ENCODE peak calls at places on chromosome 22, in six cellular contexts. P is H1, C is SK-N-SH, T is HepG2, K is GM12878, W is K562. X is an unnamed sample.

GRCh38 chr22:30290318-30290678 is 993 bp upstream of the CASTOR1 start:
- DNase-seq in P (no peak), T (no peak), K (no peak), W (no peak), C (no peak), X (no peak)

GRCh38 chr22:45263790-45264269 is 20.9 kb upstream of the UPK3A start:
- DNase-seq in K (no peak), W (peak; percentile 71), P (no peak), C (peak; percentile 94), T (peak; percentile 75), X (peak; percentile 72)

GRCh38 chr22:44574057-44574456 is 76.0 kb upstream of the RTL6 start:
- DNase-seq in P (no peak), W (no peak), T (no peak), K (no peak), C (no peak), X (no peak)

GRCh38 chr22:38953577-38954413 is 3.6 kb upstream of the APOBEC3A start:
- DNase-seq in K (peak; percentile 85), T (no peak), C (no peak), P (no peak), W (no peak), X (peak; percentile 79)

GRCh38 chr22:17796695-17797094 is 22.4 kb upstream of the BID start:
- DNase-seq in P (no peak), C (no peak), T (no peak), K (no peak), W (no peak), X (no peak)

GRCh38 chr22:46830841-46831240 is 68.4 kb downstream of the TBC1D22A start:
- DNase-seq in W (no peak), T (no peak), C (no peak), P (no peak), K (no peak), X (no peak)

GRCh38 chr22:43230983-43231723 is 44.2 kb upstream of the TTLL12 start:
- DNase-seq in C (peak; percentile 79), P (peak; percentile 66), T (peak; percentile 48), W (peak; percentile 71), K (no peak), X (peak; percentile 64)

GRCh38 chr22:42007922-42008321 is 9.3 kb downstream of the WBP2NL start:
- DNase-seq in T (no peak), C (no peak), P (no peak), W (no peak), K (no peak), X (no peak)

GRCh38 chr22:47144076-47144765 is 381.8 kb downstream of the TBC1D22A start:
- DNase-seq in K (no peak), T (no peak), C (no peak), W (no peak), P (no peak), X (no peak)

GRCh38 chr22:27663031-27663367 is 138.6 kb downstream of the MN1 start:
- DNase-seq in C (no peak), K (no peak), P (no peak), T (no peak), W (no peak), X (no peak)

GRCh38 chr22:19886605-19887250 is 32.1 kb upstream of the GNB1L start:
- DNase-seq in C (no peak), T (no peak), K (no peak), W (no peak), P (no peak), X (peak; percentile 89)

GRCh38 chr22:49301398-49302149 is 526.1 kb downstream of the BRD1 start:
- DNase-seq in P (no peak), C (no peak), W (no peak), K (no peak), T (no peak), X (no peak)

GRCh38 chr22:41603873-41604332 is 14.3 kb upstream of the PMM1 start:
- DNase-seq in W (peak; percentile 89), P (no peak), T (no peak), K (peak; percentile 91), C (no peak), X (peak; percentile 24)

GRCh38 chr22:44358723-44359440 is 46.1 kb upstream of the SHISAL1 start:
- DNase-seq in C (no peak), T (no peak), P (no peak), K (no peak), W (no peak), X (no peak)

GRCh38 chr22:30116362-30117117 is 36.3 kb downstream of the HORMAD2 start:
- DNase-seq in K (no peak), P (no peak), C (no peak), T (peak; percentile 52), W (no peak), X (no peak)

GRCh38 chr22:25475554-25476022 is 88.9 kb upstream of the GRK3 start:
- DNase-seq in W (no peak), C (peak; percentile 49), T (no peak), P (no peak), K (no peak), X (no peak)

GRCh38 chr22:25282671-25283561 is 63.5 kb downstream of the CRYBB2 start:
- DNase-seq in P (no peak), T (no peak), W (no peak), C (peak; percentile 66), K (no peak), X (peak; percentile 13)

GRCh38 chr22:46951973-46952372 is 189.5 kb downstream of the TBC1D22A start:
- DNase-seq in T (no peak), C (no peak), P (no peak), W (no peak), K (no peak), X (no peak)

GRCh38 chr22:39567135-39567946 is 3.2 kb upstream of the CACNA1I start:
- DNase-seq in C (no peak), W (no peak), K (no peak), P (no peak), T (no peak), X (no peak)

GRCh38 chr22:16866167-16866566 is 41.0 kb upstream of the XKR3 start:
- DNase-seq in K (no peak), T (no peak), W (no peak), P (no peak), C (no peak), X (no peak)

GRCh38 chr22:40236131-40236665 is 58.5 kb downstream of the TNRC6B start:
- DNase-seq in K (no peak), T (no peak), C (no peak), P (no peak), W (no peak), X (no peak)

GRCh38 chr22:35376728-35377472 is 4.0 kb upstream of the HMOX1 start:
- DNase-seq in P (peak; percentile 94), C (no peak), T (peak; percentile 92), K (peak; percentile 87), W (peak; percentile 95), X (peak; percentile 100)

GRCh38 chr22:49483281-49483905 is 344.3 kb downstream of the BRD1 start:
- DNase-seq in P (no peak), K (no peak), T (no peak), W (no peak), C (no peak), X (no peak)

DNA sequence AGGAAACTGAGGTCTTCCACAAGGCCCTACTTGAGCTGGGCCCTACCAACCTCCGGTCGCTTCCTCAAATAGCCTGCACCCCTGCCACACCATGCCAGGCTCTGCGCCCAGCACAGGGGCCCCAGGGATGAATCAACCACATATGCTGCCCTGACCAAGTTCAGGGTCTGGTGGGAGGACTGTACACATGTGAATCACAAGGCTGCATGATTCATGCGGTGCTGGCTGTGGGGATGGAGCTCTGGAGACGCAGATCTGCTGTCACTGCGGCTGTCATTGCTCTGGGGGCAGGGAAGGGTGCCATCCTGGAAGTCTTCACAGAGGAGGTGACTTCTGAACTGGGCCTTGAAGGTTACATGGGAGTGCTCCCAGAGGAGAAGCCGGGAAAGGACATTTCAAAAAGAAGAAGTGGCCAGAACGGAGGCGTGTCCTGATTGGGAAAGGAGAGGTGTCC is 21.5 kb downstream of the CYTH4 start:
- DNase-seq in W (peak; percentile 60), P (no peak), K (no peak), T (peak; percentile 32), C (no peak), X (peak; percentile 84)
- TF ChIP-seq GABPA in W (no peak), P (no peak), K (no peak), T (no peak), C (no peak), X (no peak)

GRCh38 chr22:32760396-32760795 is 41.1 kb upstream of the TIMP3 start:
- DNase-seq in C (no peak), T (no peak), W (no peak), K (no peak), P (no peak), X (no peak)

GRCh38 chr22:32764330-32765116 is 37.0 kb upstream of the TIMP3 start:
- DNase-seq in T (no peak), C (no peak), P (no peak), K (no peak), W (peak; percentile 6), X (no peak)

GRCh38 chr22:32758866-32759385 is 42.6 kb upstream of the TIMP3 start:
- DNase-seq in T (no peak), W (no peak), C (no peak), K (no peak), P (no peak), X (no peak)

GRCh38 chr22:32761251-32761903 is 40.1 kb upstream of the TIMP3 start:
- DNase-seq in C (no peak), W (no peak), P (no peak), T (no peak), K (no peak), X (no peak)

DNA sequence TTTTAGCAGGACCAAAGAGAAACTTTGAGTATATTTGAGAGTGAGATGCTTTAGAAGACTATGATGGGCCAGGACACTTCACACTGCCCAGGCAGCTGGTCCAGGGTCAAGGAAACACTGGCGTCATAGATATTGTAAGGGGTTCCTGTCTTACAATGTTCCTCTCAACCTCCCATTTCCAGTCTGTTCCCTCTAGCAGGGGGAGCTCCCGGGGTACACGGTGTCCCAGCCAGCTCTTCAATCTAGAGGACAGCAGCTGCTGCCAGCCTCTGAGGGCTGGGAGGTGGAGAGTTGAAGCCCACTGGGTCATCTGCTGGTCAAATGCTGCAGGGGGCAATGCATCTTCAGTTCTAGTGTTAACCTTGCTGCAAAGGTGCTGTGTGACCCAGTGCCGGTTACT is 40.7 kb upstream of the TIMP3 start:
- DNase-seq in T (no peak), K (no peak), C (no peak), W (no peak), P (no peak), X (no peak)
- TF ChIP-seq POLR2AphosphoS5 in T (no peak), K (no peak), C (no peak), W (no peak), P (no peak), X (no peak)

GRCh38 chr22:50694766-50695420 is 22.3 kb downstream of the SHANK3 start:
- DNase-seq in W (no peak), T (no peak), C (no peak), P (no peak), K (no peak), X (no peak)
- TF ChIP-seq GABPA in W (no peak), T (no peak), C (no peak), P (no peak), K (no peak), X (no peak)

DNA sequence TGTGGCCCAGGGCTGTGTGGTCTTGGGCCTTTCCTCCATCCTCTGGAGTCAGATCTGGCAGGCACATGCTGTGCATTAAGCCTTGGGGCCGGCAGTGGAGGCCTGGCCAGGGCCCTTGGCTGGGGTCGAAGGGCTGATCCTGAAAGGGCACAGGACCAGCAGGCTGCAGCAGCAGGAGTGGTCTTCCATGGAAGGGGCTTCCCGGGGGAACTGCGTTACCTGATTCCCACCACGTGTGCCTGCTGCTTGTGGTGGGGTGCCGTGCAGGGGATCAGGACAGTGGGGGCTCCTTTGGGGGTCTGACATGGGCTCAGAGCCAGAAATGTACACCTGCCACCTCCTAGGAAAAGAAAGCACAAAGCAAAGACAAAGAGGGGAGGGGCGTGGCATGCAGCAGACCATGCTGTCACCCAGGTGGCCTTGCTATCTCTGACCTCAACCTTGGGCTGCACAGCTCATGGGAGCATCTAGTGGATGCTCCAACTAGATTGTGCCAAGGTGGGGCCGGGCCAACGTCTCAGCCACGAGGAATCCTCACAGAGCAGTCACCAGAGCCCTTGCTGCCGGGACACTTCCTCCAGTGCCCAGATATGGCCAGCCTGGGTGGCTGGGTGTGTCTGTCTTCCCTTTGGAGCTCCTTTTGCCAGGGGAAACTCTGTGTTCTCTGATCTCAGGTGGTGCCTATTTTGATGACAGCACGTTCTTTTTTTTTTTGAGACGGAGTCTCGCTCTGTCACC is 17.9 kb upstream of the YPEL1 start:
- DNase-seq in T (peak; percentile 13), C (no peak), W (peak; percentile 87), P (no peak), K (no peak), X (no peak)
- TF ChIP-seq POLR2AphosphoS5 in T (no peak), C (no peak), W (no peak), P (no peak), K (no peak), X (no peak)

X was measured in HL-60.